ENCODE peak calls at places on chromosome 2, in five cellular contexts. J is mesenchymal stem cell, Y is neuronal stem cell, Z is trophoblast cell, I is H1. V is an unnamed sample.

GRCh38 chr2:161238559-161239415 is 69.4 kb upstream of the PSMD14 start:
- DNase-seq in J (peak; percentile 48), Y (peak; percentile 64), Z (peak; percentile 57), I (peak; percentile 65), V (peak; percentile 89)

GRCh38 chr2:10165816-10166488 is 43.4 kb downstream of the RRM2 start:
- DNase-seq in J (no peak), Y (no peak), Z (no peak), I (no peak), V (no peak)

GRCh38 chr2:103361712-103362111 is 599.9 kb downstream of the TMEM182 start:
- DNase-seq in J (no peak), Y (no peak), Z (no peak), I (no peak), V (peak; percentile 70)

GRCh38 chr2:84636080-84636971 is 120.0 kb downstream of the DNAH6 start:
- DNase-seq in J (no peak), Y (no peak), Z (no peak), I (no peak), V (no peak)

GRCh38 chr2:7886665-7887064 is 795.2 kb upstream of the ID2 start:
- DNase-seq in J (no peak), Y (no peak), Z (no peak), I (no peak), V (no peak)

GRCh38 chr2:127174977-127175376 is 45.1 kb downstream of the CYP27C1 start:
- DNase-seq in J (peak; percentile 29), Y (no peak), Z (no peak), I (no peak), V (no peak)

GRCh38 chr2:70553334-70553583 is 367 bp downstream of the TGFA start:
- DNase-seq in J (no peak), Y (no peak), Z (no peak), I (no peak), V (peak; percentile 66)

GRCh38 chr2:188518391-188518790 is 226.7 kb downstream of the GULP1 start:
- DNase-seq in J (peak; percentile 75), Y (no peak), Z (no peak), I (no peak), V (no peak)

GRCh38 chr2:68320118-68320641 is 431 bp upstream of the CNRIP1 start:
- DNase-seq in J (no peak), Y (peak; percentile 17), Z (no peak), I (no peak), V (peak; percentile 66)

GRCh38 chr2:46803911-46804670 is 111.5 kb downstream of the MCFD2 start:
- DNase-seq in J (peak; percentile 42), Y (no peak), Z (no peak), I (no peak), V (no peak)

GRCh38 chr2:70919672-70920366 is 15.9 kb upstream of the ATP6V1B1 start:
- DNase-seq in J (peak; percentile 70), Y (peak; percentile 83), Z (peak; percentile 86), I (peak; percentile 79), V (peak; percentile 90)

GRCh38 chr2:467892-468630 is 180.2 kb upstream of the ALKAL2 start:
- DNase-seq in J (no peak), Y (peak; percentile 27), Z (no peak), I (no peak), V (peak; percentile 57)

GRCh38 chr2:69149631-69150215 is 136.7 kb downstream of the ANTXR1 start:
- DNase-seq in J (peak; percentile 85), Y (peak; percentile 23), Z (no peak), I (peak; percentile 36), V (peak; percentile 62)

GRCh38 chr2:71226965-71227560 is at the start of gene PAIP2B:
- DNase-seq in J (peak; percentile 99), Y (peak; percentile 99), Z (peak; percentile 100), I (peak; percentile 99), V (peak; percentile 100)

GRCh38 chr2:107334311-107334710 is 448.3 kb upstream of the ST6GAL2 start:
- DNase-seq in J (no peak), Y (no peak), Z (no peak), I (no peak), V (no peak)

GRCh38 chr2:198968585-198968984 is 489.2 kb downstream of the SATB2 start:
- DNase-seq in J (no peak), Y (no peak), Z (no peak), I (no peak), V (no peak)

GRCh38 chr2:48519608-48520007 is 10.3 kb upstream of the STON1 start:
- DNase-seq in J (no peak), Y (no peak), Z (no peak), I (no peak), V (no peak)

GRCh38 chr2:9178905-9179571 is 27.6 kb upstream of the ASAP2 start:
- DNase-seq in J (peak; percentile 77), Y (no peak), Z (no peak), I (no peak), V (no peak)

GRCh38 chr2:197453914-197454398 is 604 bp downstream of the COQ10B start:
- DNase-seq in J (no peak), Y (no peak), Z (no peak), I (peak; percentile 25), V (peak; percentile 74)

GRCh38 chr2:99451686-99452085 is 38.1 kb downstream of the REV1 start:
- DNase-seq in J (no peak), Y (no peak), Z (no peak), I (no peak), V (no peak)

GRCh38 chr2:211930331-211930730 is 608.3 kb downstream of the ERBB4 start:
- DNase-seq in J (peak; percentile 51), Y (no peak), Z (no peak), I (no peak), V (no peak)

GRCh38 chr2:208820289-208820688 is 413.7 kb downstream of the PTH2R start:
- DNase-seq in J (no peak), Y (no peak), Z (no peak), I (no peak), V (no peak)

GRCh38 chr2:69612707-69613106 is 30.8 kb downstream of the AAK1 start:
- DNase-seq in J (no peak), Y (no peak), Z (no peak), I (no peak), V (no peak)

GRCh38 chr2:144480257-144480656 is 39.7 kb downstream of the ZEB2 start:
- DNase-seq in J (peak; percentile 43), Y (no peak), Z (no peak), I (no peak), V (no peak)

GRCh38 chr2:215410932-215411285 is 25.0 kb downstream of the FN1 start:
- DNase-seq in J (peak; percentile 91), Y (no peak), Z (no peak), I (no peak), V (no peak)

GRCh38 chr2:108316881-108317258 is 28.2 kb downstream of the SULT1C2 start:
- DNase-seq in J (no peak), Y (no peak), Z (no peak), I (no peak), V (no peak)

GRCh38 chr2:235746257-235746934 is 252.6 kb downstream of the AGAP1 start:
- DNase-seq in J (peak; percentile 90), Y (peak; percentile 69), Z (peak; percentile 75), I (no peak), V (peak; percentile 69)

GRCh38 chr2:45944075-45944474 is 292.6 kb downstream of the PRKCE start:
- DNase-seq in J (peak; percentile 76), Y (no peak), Z (peak; percentile 52), I (no peak), V (no peak)

GRCh38 chr2:70513751-70514150 is 39.9 kb downstream of the TGFA start:
- DNase-seq in J (no peak), Y (no peak), Z (no peak), I (no peak), V (no peak)

GRCh38 chr2:23587330-23587729 is 202.4 kb downstream of the KLHL29 start:
- DNase-seq in J (no peak), Y (no peak), Z (no peak), I (no peak), V (no peak)

GRCh38 chr2:217743980-217744761 is 258.6 kb downstream of the TNS1 start:
- DNase-seq in J (no peak), Y (no peak), Z (no peak), I (no peak), V (no peak)

GRCh38 chr2:217742837-217743236 is 260.0 kb downstream of the TNS1 start:
- DNase-seq in J (no peak), Y (no peak), Z (no peak), I (no peak), V (no peak)

GRCh38 chr2:217742276-217742675 is 260.5 kb downstream of the TNS1 start:
- DNase-seq in J (no peak), Y (no peak), Z (no peak), I (no peak), V (no peak)

GRCh38 chr2:217741381-217741955 is 261.3 kb downstream of the TNS1 start:
- DNase-seq in J (no peak), Y (no peak), Z (no peak), I (no peak), V (no peak)

GRCh38 chr2:217743407-217743806 is 259.4 kb downstream of the TNS1 start:
- DNase-seq in J (no peak), Y (no peak), Z (no peak), I (no peak), V (no peak)
- H3K4ac ChIP-seq in J (no peak overlapping the region), Y (no peak overlapping the region), Z (no peak overlapping the region), I (no peak overlapping the region), V (no peak overlapping the region)

GRCh38 chr2:64277101-64277849 is 133.1 kb upstream of the PELI1 start:
- DNase-seq in J (peak; percentile 46), Y (no peak), Z (peak; percentile 59), I (no peak), V (peak; percentile 74)
- H2BK12ac ChIP-seq in J (no peak overlapping the region), Y (no peak overlapping the region), Z (peak overlapping the region; percentile 84), I (peak overlapping the region; percentile 98), V (peak overlapping the region; percentile 83)

GRCh38 chr2:27489498-27490397 is at the start of gene IFT172:
- DNase-seq in J (peak; percentile 98), Y (peak; percentile 98), Z (peak; percentile 100), I (peak; percentile 99), V (peak; percentile 100)
- H3K14ac ChIP-seq in J (no peak within 1 kb of the TSS), Y (no peak within 1 kb of the TSS), Z (no peak within 1 kb of the TSS), I (no peak within 1 kb of the TSS), V (no peak within 1 kb of the TSS)

GRCh38 chr2:221308507-221309054 is 263.5 kb downstream of the EPHA4 start:
- DNase-seq in J (no peak), Y (no peak), Z (no peak), I (no peak), V (no peak)

GRCh38 chr2:221314786-221315185 is 257.3 kb downstream of the EPHA4 start:
- DNase-seq in J (no peak), Y (no peak), Z (no peak), I (no peak), V (no peak)

GRCh38 chr2:221310720-221311119 is 261.4 kb downstream of the EPHA4 start:
- DNase-seq in J (no peak), Y (no peak), Z (no peak), I (no peak), V (no peak)

GRCh38 chr2:221312634-221313033 is 259.5 kb downstream of the EPHA4 start:
- DNase-seq in J (no peak), Y (no peak), Z (no peak), I (no peak), V (no peak)

GRCh38 chr2:221309888-221310287 is 262.2 kb downstream of the EPHA4 start:
- DNase-seq in J (peak; percentile 28), Y (no peak), Z (no peak), I (no peak), V (no peak)
- H3K4ac ChIP-seq in J (no peak overlapping the region), Y (no peak overlapping the region), Z (no peak overlapping the region), I (no peak overlapping the region), V (no peak overlapping the region)

GRCh38 chr2:11241804-11242203 is 86.5 kb downstream of the SLC66A3 start:
- DNase-seq in J (no peak), Y (no peak), Z (no peak), I (no peak), V (no peak)
- H2BK12ac ChIP-seq in J (no peak overlapping the region), Y (no peak overlapping the region), Z (no peak overlapping the region), I (no peak overlapping the region), V (no peak overlapping the region)

GRCh38 chr2:37561615-37562569 is 109.5 kb downstream of the CDC42EP3 start:
- DNase-seq in J (peak; percentile 91), Y (no peak), Z (peak; percentile 53), I (no peak), V (peak; percentile 41)
- H3K14ac ChIP-seq in J (no peak overlapping the region), Y (no peak overlapping the region), Z (no peak overlapping the region), I (no peak overlapping the region), V (no peak overlapping the region)